ENCODE peak calls at places on chromosomes 16 and 17, in eight cellular contexts. Y is neural progenitor cell, U is mammary epithelial cell, K is sigmoid colon, G is heart right ventricle, B is H9, W is mesendoderm, T is mesenchymal stem cell. P is an unnamed sample. For H3K4me1, the result is how much of the 10 kb centered on the place peaks cover.

GRCh38 chr16:71205482-71206131 is 24.9 kb downstream of the HYDIN start:
- DNase-seq in K (no peak), U (no peak), B (no peak), T (no peak), W (no peak), G (peak), Y (no peak), P (no peak)

GRCh38 chr17:77445908-77446535 is 305.3 kb downstream of the SEC14L1 start:
- DNase-seq in W (no peak), G (no peak), Y (no peak), U (no peak), B (no peak), K (no peak), T (peak), P (no peak)

GRCh38 chr16:27470567-27471431 is 68.8 kb downstream of the IL21R start:
- DNase-seq in U (no peak), K (no peak), G (no peak), T (peak), W (no peak), B (no peak), Y (no peak), P (peak)

GRCh38 chr16:56800355-56800754 is 64.7 kb upstream of the SLC12A3 start:
- DNase-seq in Y (no peak), B (no peak), U (no peak), G (no peak), T (no peak), K (no peak), W (no peak), P (no peak)

GRCh38 chr17:46772879-46773620 is 45.4 kb downstream of the WNT3 start:
- DNase-seq in U (no peak), B (peak), Y (no peak), G (no peak), K (peak), T (peak), W (peak), P (peak)

GRCh38 chr16:86987746-86988670 is 329.2 kb downstream of the C16orf95 start:
- DNase-seq in W (no peak), B (no peak), U (no peak), K (no peak), G (no peak), Y (no peak), T (no peak), P (peak)

GRCh38 chr17:27385626-27386025 is 70.6 kb upstream of the KSR1 start:
- DNase-seq in K (no peak), T (no peak), U (no peak), G (no peak), B (no peak), Y (no peak), W (no peak), P (no peak)

GRCh38 chr16:73000020-73000906 is 47.7 kb downstream of the ZFHX3 start:
- DNase-seq in T (no peak), U (peak), G (peak), B (no peak), K (peak), W (no peak), Y (no peak), P (no peak)

GRCh38 chr16:53022374-53022773 is 30.3 kb downstream of the CHD9NB start:
- DNase-seq in Y (peak), G (no peak), K (no peak), U (peak), T (peak), W (peak), B (peak), P (no peak)

GRCh38 chr17:51435641-51436091 is 175.3 kb downstream of the UTP18 start:
- DNase-seq in U (no peak), T (no peak), G (peak), Y (peak), B (peak), W (peak), K (no peak), P (no peak)

DNA sequence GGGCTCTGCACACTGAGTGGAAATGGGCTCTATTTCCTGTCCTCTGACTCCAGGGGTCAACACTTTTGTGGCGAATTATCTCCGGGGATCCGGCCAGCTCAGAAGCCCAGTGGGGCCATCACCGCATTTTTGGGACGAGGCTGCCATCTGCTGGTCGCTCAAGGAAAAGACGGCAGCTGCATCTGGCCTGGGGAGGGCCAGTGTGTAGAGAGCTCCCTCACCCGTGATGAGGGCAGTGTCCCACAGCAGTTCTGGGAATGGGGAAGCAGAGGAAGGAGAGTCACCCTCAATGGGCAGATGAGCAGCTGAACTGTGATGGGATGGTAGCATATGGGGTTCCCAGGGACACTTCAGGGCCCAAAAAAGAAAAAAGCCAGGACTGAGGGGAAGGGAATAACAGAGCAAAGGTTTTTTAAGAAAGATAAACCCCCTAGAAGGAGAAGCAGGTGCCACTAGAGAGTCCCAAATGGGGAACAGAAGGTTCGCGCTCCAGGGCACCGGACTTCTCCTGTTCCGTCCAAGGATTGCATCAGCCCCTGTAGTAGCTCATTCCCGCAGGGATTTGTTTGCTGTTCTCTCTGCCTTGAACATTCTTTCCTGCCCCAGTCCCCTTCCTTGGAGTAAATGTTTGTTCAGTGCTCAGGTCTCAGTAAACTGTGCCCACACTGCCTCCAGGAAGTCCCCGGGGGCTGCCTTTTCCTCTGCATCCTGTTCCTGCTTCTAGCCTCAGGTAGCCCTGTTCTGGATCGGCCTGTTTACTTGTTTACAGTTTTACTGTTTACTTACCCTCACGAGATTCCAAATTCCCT is 9.3 kb upstream of the ABCC12 start:
- DNase-seq in G (peak), Y (peak), U (peak), B (peak), T (peak), W (peak), K (peak), P (peak)
- H3K27ac ChIP-seq in G (no peak), Y (no peak), U (no peak), B (no peak), T (no peak), W (no peak), K (no peak), P (no peak)

GRCh38 chr17:80869476-80869875 is 122.2 kb upstream of the CHMP6 start:
- DNase-seq in K (peak), B (no peak), G (no peak), W (no peak), U (no peak), Y (no peak), T (no peak), P (peak)

GRCh38 chr17:80872011-80872929 is 119.4 kb upstream of the CHMP6 start:
- DNase-seq in U (no peak), W (no peak), T (no peak), Y (no peak), G (peak), B (no peak), K (peak), P (peak)

GRCh38 chr17:80871341-80871740 is 120.3 kb upstream of the CHMP6 start:
- DNase-seq in T (no peak), B (no peak), Y (no peak), U (no peak), G (no peak), K (peak), W (no peak), P (peak)

GRCh38 chr17:80868022-80868609 is 123.5 kb upstream of the CHMP6 start:
- DNase-seq in U (no peak), G (no peak), W (no peak), B (no peak), K (peak), T (no peak), Y (no peak), P (no peak)

DNA sequence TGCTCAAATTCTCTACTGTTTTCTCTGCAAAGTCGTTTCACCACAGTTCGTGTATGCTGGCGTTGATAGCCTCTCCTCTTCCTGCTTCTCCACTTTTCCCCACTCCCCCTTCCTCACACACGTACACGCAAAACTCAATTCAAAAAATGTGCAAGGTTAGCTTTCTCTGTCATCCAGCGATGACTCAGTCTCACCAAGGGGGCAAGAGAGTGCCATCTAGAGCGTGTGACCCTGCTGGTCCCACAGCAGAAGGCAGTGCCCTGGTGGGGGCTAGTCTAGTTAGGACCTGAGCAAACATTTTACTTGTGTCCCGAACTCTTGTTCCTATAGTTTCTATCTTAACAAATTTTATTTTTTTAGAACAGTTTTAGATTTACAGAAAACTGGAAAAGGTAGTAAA is 121.2 kb upstream of the CHMP6 start:
- DNase-seq in G (no peak), U (no peak), W (no peak), T (no peak), B (no peak), Y (no peak), K (peak), P (peak)
- H3K4me1 ChIP-seq in G (under half), U (under half), W (under half), T (under half), B (under half), Y (under half), K (under half), P (under half)

GRCh38 chr16:68068926-68069325 is 16.2 kb upstream of the NFATC3 start:
- DNase-seq in W (no peak), B (no peak), T (no peak), U (no peak), Y (no peak), G (no peak), K (no peak), P (no peak)

GRCh38 chr16:68069511-68070248 is 15.5 kb upstream of the NFATC3 start:
- DNase-seq in T (no peak), U (no peak), Y (no peak), G (peak), K (no peak), W (no peak), B (no peak), P (peak)

GRCh38 chr16:68064791-68065365 is 20.3 kb upstream of the NFATC3 start:
- DNase-seq in G (peak), W (peak), K (no peak), Y (peak), T (peak), U (peak), B (peak), P (peak)

GRCh38 chr16:68065716-68066305 is 19.4 kb upstream of the NFATC3 start:
- DNase-seq in T (peak), W (no peak), U (no peak), Y (no peak), G (no peak), K (no peak), B (no peak), P (no peak)

DNA sequence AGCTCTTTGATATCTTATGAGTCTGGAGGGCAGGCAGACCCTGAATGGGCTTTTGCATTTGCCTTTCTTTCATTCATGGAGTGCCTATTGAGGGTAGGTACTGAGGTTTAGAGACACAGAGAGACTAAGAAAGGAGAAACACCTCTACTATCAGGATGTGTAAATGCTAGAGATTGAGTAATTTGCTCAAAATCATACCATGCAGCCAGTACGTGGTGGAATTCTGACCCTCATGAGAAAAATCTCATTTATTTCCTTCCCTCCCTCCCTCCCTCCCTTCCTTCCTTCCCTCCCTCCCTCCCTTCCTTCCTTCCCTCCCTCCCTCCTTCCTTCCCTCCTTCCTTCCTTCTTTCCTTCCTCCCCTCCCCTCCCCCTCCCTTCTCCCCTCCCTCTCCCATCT is 18.4 kb upstream of the NFATC3 start:
- DNase-seq in G (no peak), U (no peak), T (no peak), K (no peak), W (no peak), B (no peak), Y (no peak), P (no peak)
- H3K27ac ChIP-seq in G (no peak), U (no peak), T (no peak), K (no peak), W (no peak), B (no peak), Y (no peak), P (no peak)

GRCh38 chr16:66904428-66904845 is 14.2 kb downstream of the CDH16 start:
- DNase-seq in Y (no peak), G (no peak), T (no peak), K (no peak), U (no peak), W (no peak), B (no peak), P (peak)
- H3K4me1 ChIP-seq in Y (under half), G (half or more), T (under half), K (half or more), U (under half), W (under half), B (under half), P (under half)

DNA sequence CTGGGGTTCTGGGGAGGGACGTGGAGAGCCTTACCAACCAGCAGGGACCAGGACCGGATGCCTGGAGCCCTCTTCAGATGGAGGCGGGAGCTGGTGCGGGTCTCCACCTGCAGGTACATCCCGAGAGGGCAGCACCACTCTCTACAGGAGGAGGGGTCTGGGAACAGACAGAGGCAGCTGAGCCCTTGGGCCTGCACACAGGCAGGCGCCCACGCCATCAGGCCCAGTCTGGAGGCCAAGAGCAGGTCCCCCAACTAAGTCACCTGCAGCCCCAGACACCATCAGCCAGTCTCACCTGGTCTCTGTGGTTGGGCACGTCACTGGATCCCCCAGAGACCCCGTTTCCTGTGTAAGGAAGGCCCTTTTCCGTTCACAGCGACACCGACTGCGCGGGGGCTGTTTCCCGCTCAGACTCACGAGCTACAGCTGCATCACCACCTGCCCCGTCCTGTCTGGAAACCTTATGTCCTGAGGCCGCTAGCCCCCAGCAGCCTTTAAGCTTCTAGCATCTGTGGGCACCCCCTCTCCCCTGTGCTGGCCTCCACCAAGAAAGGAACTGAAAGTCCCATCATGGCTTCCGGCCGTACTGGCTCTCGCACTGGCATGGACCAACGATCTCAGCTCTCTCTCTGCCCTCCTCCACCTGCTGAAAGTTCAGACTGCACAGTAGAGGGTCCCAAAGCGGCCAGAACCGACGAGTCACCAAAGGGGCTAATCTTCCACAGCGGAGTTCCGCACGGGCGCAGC is 1.2 kb downstream of the CYBC1 start:
- DNase-seq in G (peak), U (no peak), Y (peak), B (peak), T (no peak), K (no peak), W (peak), P (peak)
- H3K27ac ChIP-seq in G (peak), U (no peak), Y (no peak), B (no peak), T (no peak), K (peak), W (no peak), P (peak)

GRCh38 chr17:7838291-7839075 is 4.5 kb downstream of the KDM6B start:
- DNase-seq in B (peak), Y (peak), W (peak), U (no peak), K (peak), G (no peak), T (peak), P (peak)
- H3K4me1 ChIP-seq in B (under half), Y (under half), W (under half), U (half or more), K (half or more), G (half or more), T (under half), P (under half)

GRCh38 chr16:78235168-78235800 is 135.8 kb downstream of the WWOX start:
- DNase-seq in W (peak), K (peak), T (peak), U (peak), G (peak), Y (peak), B (peak), P (peak)

GRCh38 chr16:78227855-78228254 is 128.4 kb downstream of the WWOX start:
- DNase-seq in W (peak), K (no peak), Y (peak), T (peak), U (no peak), G (no peak), B (peak), P (no peak)

GRCh38 chr16:78228704-78229103 is 129.2 kb downstream of the WWOX start:
- DNase-seq in K (no peak), Y (no peak), B (no peak), T (no peak), G (no peak), W (no peak), U (no peak), P (no peak)

GRCh38 chr16:78235876-78236275 is 136.4 kb downstream of the WWOX start:
- DNase-seq in G (no peak), B (no peak), T (no peak), U (no peak), W (no peak), K (no peak), Y (no peak), P (no peak)

GRCh38 chr16:78230832-78231231 is 131.4 kb downstream of the WWOX start:
- DNase-seq in Y (no peak), T (peak), U (peak), B (no peak), G (no peak), K (no peak), W (no peak), P (no peak)
- H3K27ac ChIP-seq in Y (no peak), T (no peak), U (no peak), B (no peak), G (no peak), K (no peak), W (no peak), P (no peak)

GRCh38 chr16:4341250-4341649 is 9.9 kb downstream of the PAM16 start:
- DNase-seq in Y (no peak), G (no peak), T (no peak), U (no peak), K (no peak), W (no peak), B (no peak), P (no peak)

GRCh38 chr16:4340443-4340842 is 10.7 kb downstream of the PAM16 start:
- DNase-seq in B (no peak), G (no peak), U (no peak), K (no peak), T (no peak), W (no peak), Y (no peak), P (no peak)

GRCh38 chr16:4344659-4345438 is 6.3 kb downstream of the PAM16 start:
- DNase-seq in T (peak), K (peak), B (no peak), W (no peak), U (no peak), G (no peak), Y (no peak), P (no peak)

GRCh38 chr16:4345439-4346204 is 5.5 kb downstream of the PAM16 start:
- DNase-seq in B (no peak), W (no peak), T (peak), Y (no peak), G (no peak), U (no peak), K (no peak), P (no peak)

GRCh38 chr16:4342866-4343744 is 8.0 kb downstream of the PAM16 start:
- DNase-seq in G (no peak), T (no peak), B (no peak), U (no peak), K (peak), W (no peak), Y (no peak), P (no peak)
- H3K4me1 ChIP-seq in G (under half), T (under half), B (under half), U (under half), K (under half), W (under half), Y (under half), P (under half)